ENCODE peak calls at places on chromosomes 3 and 15, in four cellular contexts. One of them, this sample, is unnamed.
A peak's percentile ranks its signal among the peaks of the same experiment; 100 is the strongest.

GRCh38 chr3:45499529-45499928 is 95.0 kb upstream of the LIMD1 start:
- DNase-seq in NT2/D1: no peak
- DNase-seq in fibroblast of lung: peak; percentile 48
- DNase-seq in neural progenitor cell: no peak
- DNase-seq in this sample: peak; percentile 85

GRCh38 chr3:33481018-33481621 is 40.9 kb upstream of the UBP1 start:
- DNase-seq in NT2/D1: no peak
- DNase-seq in fibroblast of lung: no peak
- DNase-seq in neural progenitor cell: no peak
- DNase-seq in this sample: no peak

GRCh38 chr3:37680393-37680792 is 181.3 kb upstream of the CTDSPL start:
- DNase-seq in NT2/D1: no peak
- DNase-seq in fibroblast of lung: peak; percentile 23
- DNase-seq in neural progenitor cell: no peak
- DNase-seq in this sample: no peak

GRCh38 chr15:51103330-51103729 is 8.6 kb upstream of the TNFAIP8L3 start:
- DNase-seq in NT2/D1: no peak
- DNase-seq in fibroblast of lung: peak; percentile 95
- DNase-seq in neural progenitor cell: no peak
- DNase-seq in this sample: no peak

GRCh38 chr3:190404715-190405114 is 16.8 kb downstream of the CLDN16 start:
- DNase-seq in NT2/D1: no peak
- DNase-seq in fibroblast of lung: peak; percentile 18
- DNase-seq in neural progenitor cell: no peak
- DNase-seq in this sample: no peak

GRCh38 chr3:190053919-190054672 is 66.6 kb downstream of the P3H2 start:
- DNase-seq in NT2/D1: no peak
- DNase-seq in fibroblast of lung: peak; percentile 85
- DNase-seq in neural progenitor cell: no peak
- DNase-seq in this sample: peak; percentile 65

GRCh38 chr3:142723665-142723967 is 218 bp upstream of the TRPC1 start:
- DNase-seq in NT2/D1: no peak
- DNase-seq in fibroblast of lung: no peak
- DNase-seq in neural progenitor cell: no peak
- DNase-seq in this sample: no peak

GRCh38 chr15:29825205-29825604 is 2.9 kb upstream of the TJP1 start:
- DNase-seq in NT2/D1: no peak
- DNase-seq in fibroblast of lung: peak; percentile 63
- DNase-seq in neural progenitor cell: no peak
- DNase-seq in this sample: no peak

GRCh38 chr15:85821545-85821944 is 26.8 kb upstream of the KLHL25 start:
- DNase-seq in NT2/D1: no peak
- DNase-seq in fibroblast of lung: no peak
- DNase-seq in neural progenitor cell: no peak
- DNase-seq in this sample: no peak

GRCh38 chr15:92449476-92449875 is 55.8 kb downstream of the ST8SIA2 start:
- DNase-seq in NT2/D1: no peak
- DNase-seq in fibroblast of lung: peak; percentile 84
- DNase-seq in neural progenitor cell: no peak
- DNase-seq in this sample: no peak

GRCh38 chr3:8984512-8984911 is 21.2 kb upstream of the RAD18 start:
- DNase-seq in NT2/D1: no peak
- DNase-seq in fibroblast of lung: no peak
- DNase-seq in neural progenitor cell: no peak
- DNase-seq in this sample: no peak

GRCh38 chr3:155619118-155619915 is 125.6 kb downstream of the PLCH1 start:
- DNase-seq in NT2/D1: peak; percentile 90
- DNase-seq in fibroblast of lung: no peak
- DNase-seq in neural progenitor cell: peak; percentile 79
- DNase-seq in this sample: no peak

GRCh38 chr3:158260392-158260791 is 150.5 kb downstream of the RSRC1 start:
- DNase-seq in NT2/D1: no peak
- DNase-seq in fibroblast of lung: peak; percentile 6
- DNase-seq in neural progenitor cell: no peak
- DNase-seq in this sample: no peak

GRCh38 chr15:30990451-30991300 is 752 bp downstream of the MTMR10 start:
- DNase-seq in NT2/D1: no peak
- DNase-seq in fibroblast of lung: peak; percentile 11
- DNase-seq in neural progenitor cell: peak; percentile 73
- DNase-seq in this sample: peak; percentile 74

GRCh38 chr3:62361824-62362223 is 11.5 kb downstream of the FEZF2 start:
- DNase-seq in NT2/D1: no peak
- DNase-seq in fibroblast of lung: no peak
- DNase-seq in neural progenitor cell: no peak
- DNase-seq in this sample: no peak

GRCh38 chr15:100734606-100735005 is 132.2 kb downstream of the ASB7 start:
- DNase-seq in NT2/D1: no peak
- DNase-seq in fibroblast of lung: no peak
- DNase-seq in neural progenitor cell: no peak
- DNase-seq in this sample: no peak

GRCh38 chr3:84066920-84067319 is 891.9 kb upstream of the CADM2 start:
- DNase-seq in NT2/D1: peak; percentile 60
- DNase-seq in fibroblast of lung: peak; percentile 32
- DNase-seq in neural progenitor cell: peak; percentile 55
- DNase-seq in this sample: no peak

GRCh38 chr15:36696191-36696590 is 116.8 kb downstream of the CDIN1 start:
- DNase-seq in NT2/D1: no peak
- DNase-seq in fibroblast of lung: no peak
- DNase-seq in neural progenitor cell: no peak
- DNase-seq in this sample: no peak

GRCh38 chr3:173465112-173465511 is 67.6 kb downstream of the NLGN1 start:
- DNase-seq in NT2/D1: peak; percentile 8
- DNase-seq in fibroblast of lung: peak; percentile 83
- DNase-seq in neural progenitor cell: peak; percentile 6
- DNase-seq in this sample: peak; percentile 55

GRCh38 chr3:174438501-174439156 is 420.5 kb upstream of the NAALADL2 start:
- DNase-seq in NT2/D1: no peak
- DNase-seq in fibroblast of lung: peak; percentile 24
- DNase-seq in neural progenitor cell: peak; percentile 30
- DNase-seq in this sample: peak; percentile 45

GRCh38 chr3:81955908-81956307 is 194.5 kb upstream of the GBE1 start:
- DNase-seq in NT2/D1: no peak
- DNase-seq in fibroblast of lung: no peak
- DNase-seq in neural progenitor cell: no peak
- DNase-seq in this sample: peak; percentile 8

GRCh38 chr3:147354621-147355020 is 51.7 kb downstream of the ZIC4 start:
- DNase-seq in NT2/D1: no peak
- DNase-seq in fibroblast of lung: no peak
- DNase-seq in neural progenitor cell: peak; percentile 93
- DNase-seq in this sample: no peak

GRCh38 chr3:53711387-53711786 is 134.8 kb downstream of the CHDH start:
- DNase-seq in NT2/D1: no peak
- DNase-seq in fibroblast of lung: no peak
- DNase-seq in neural progenitor cell: no peak
- DNase-seq in this sample: no peak

GRCh38 chr3:187210555-187211327 is 13.5 kb downstream of the RTP1 start:
- DNase-seq in NT2/D1: peak; percentile 35
- DNase-seq in fibroblast of lung: peak; percentile 92
- DNase-seq in neural progenitor cell: peak; percentile 58
- DNase-seq in this sample: peak; percentile 42

GRCh38 chr3:62665627-62666433 is 209.4 kb downstream of the CADPS start:
- DNase-seq in NT2/D1: peak; percentile 75
- DNase-seq in fibroblast of lung: peak; percentile 47
- DNase-seq in neural progenitor cell: peak; percentile 91
- DNase-seq in this sample: peak; percentile 83

GRCh38 chr15:101207867-101208288 is 44.0 kb downstream of the CHSY1 start:
- DNase-seq in NT2/D1: no peak
- DNase-seq in fibroblast of lung: peak; percentile 73
- DNase-seq in neural progenitor cell: no peak
- DNase-seq in this sample: no peak

GRCh38 chr15:100131321-100132224 is 210.2 kb downstream of the ADAMTS17 start:
- DNase-seq in NT2/D1: no peak
- DNase-seq in fibroblast of lung: peak; percentile 71
- DNase-seq in neural progenitor cell: peak; percentile 49
- DNase-seq in this sample: no peak

GRCh38 chr3:182979719-182980191 is 583 bp downstream of the DCUN1D1 start:
- DNase-seq in NT2/D1: no peak
- DNase-seq in fibroblast of lung: peak; percentile 19
- DNase-seq in neural progenitor cell: peak; percentile 74
- DNase-seq in this sample: peak; percentile 61

DNA sequence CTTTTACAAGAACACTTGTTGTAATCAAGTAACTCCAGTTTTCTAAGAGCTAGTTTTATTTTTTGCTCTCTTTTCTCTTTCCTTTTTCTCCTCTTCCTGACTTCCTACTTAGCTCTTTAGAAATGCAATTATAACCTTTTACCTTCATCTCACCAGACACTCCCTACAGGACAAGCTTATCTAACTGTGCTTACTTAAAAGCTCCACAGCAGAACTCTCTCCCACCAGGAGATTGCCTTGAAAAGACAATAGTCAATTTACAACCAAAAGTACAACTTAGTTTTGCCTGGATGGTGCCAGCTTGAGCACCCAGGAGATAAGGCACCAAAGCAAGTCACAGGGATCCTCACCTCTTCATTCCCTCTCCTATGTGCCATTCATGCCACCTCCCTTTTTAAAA is 573.8 kb upstream of the LMCD1 start:
- DNase-seq in NT2/D1: no peak
- DNase-seq in fibroblast of lung: no peak
- DNase-seq in neural progenitor cell: no peak
- DNase-seq in this sample: no peak
- H3K9me3 ChIP-seq in NT2/D1: no peaks in the 10 kb centered on the region
- H3K9me3 ChIP-seq in fibroblast of lung: no peaks in the 10 kb centered on the region
- H3K9me3 ChIP-seq in neural progenitor cell: no peaks in the 10 kb centered on the region
- H3K9me3 ChIP-seq in this sample: no peaks in the 10 kb centered on the region

GRCh38 chr3:31906182-31906581 is 74.9 kb downstream of the OSBPL10 start:
- DNase-seq in NT2/D1: no peak
- DNase-seq in fibroblast of lung: no peak
- DNase-seq in neural progenitor cell: no peak
- DNase-seq in this sample: no peak

GRCh38 chr3:31900583-31900982 is 80.5 kb downstream of the OSBPL10 start:
- DNase-seq in NT2/D1: no peak
- DNase-seq in fibroblast of lung: no peak
- DNase-seq in neural progenitor cell: no peak
- DNase-seq in this sample: peak; percentile 17

GRCh38 chr3:31909455-31909854 is 71.6 kb downstream of the OSBPL10 start:
- DNase-seq in NT2/D1: no peak
- DNase-seq in fibroblast of lung: no peak
- DNase-seq in neural progenitor cell: no peak
- DNase-seq in this sample: no peak

GRCh38 chr3:31908391-31909097 is 72.5 kb downstream of the OSBPL10 start:
- DNase-seq in NT2/D1: no peak
- DNase-seq in fibroblast of lung: peak; percentile 19
- DNase-seq in neural progenitor cell: no peak
- DNase-seq in this sample: no peak

GRCh38 chr3:31903686-31904431 is 77.2 kb downstream of the OSBPL10 start:
- DNase-seq in NT2/D1: no peak
- DNase-seq in fibroblast of lung: no peak
- DNase-seq in neural progenitor cell: no peak
- DNase-seq in this sample: no peak
- H3K4me1 ChIP-seq in NT2/D1: peaks cover 5% of the 10 kb centered on the region
- H3K4me1 ChIP-seq in fibroblast of lung: no peaks in the 10 kb centered on the region
- H3K4me1 ChIP-seq in neural progenitor cell: peaks cover 20% of the 10 kb centered on the region
- H3K4me1 ChIP-seq in this sample: peaks cover 8% of the 10 kb centered on the region

GRCh38 chr15:41128174-41128902 is 12.3 kb upstream of the INO80 start:
- DNase-seq in NT2/D1: no peak
- DNase-seq in fibroblast of lung: no peak
- DNase-seq in neural progenitor cell: no peak
- DNase-seq in this sample: no peak
- H3K9ac ChIP-seq in NT2/D1: no peak overlapping the region
- H3K9ac ChIP-seq in fibroblast of lung: no peak overlapping the region
- H3K9ac ChIP-seq in neural progenitor cell: no peak overlapping the region
- H3K9ac ChIP-seq in this sample: no peak overlapping the region

GRCh38 chr3:139679218-139679617 is 1.4 kb upstream of the NMNAT3 start:
- DNase-seq in NT2/D1: no peak
- DNase-seq in fibroblast of lung: no peak
- DNase-seq in neural progenitor cell: peak; percentile 16
- DNase-seq in this sample: no peak
- H3K9me3 ChIP-seq in NT2/D1: no peaks in the 10 kb centered on the region
- H3K9me3 ChIP-seq in fibroblast of lung: no peaks in the 10 kb centered on the region
- H3K9me3 ChIP-seq in neural progenitor cell: no peaks in the 10 kb centered on the region
- H3K9me3 ChIP-seq in this sample: peaks cover 3% of the 10 kb centered on the region

GRCh38 chr3:105783631-105784030 is 85.2 kb downstream of the CBLB start:
- DNase-seq in NT2/D1: no peak
- DNase-seq in fibroblast of lung: no peak
- DNase-seq in neural progenitor cell: no peak
- DNase-seq in this sample: no peak
- H3K4me1 ChIP-seq in NT2/D1: no peaks in the 10 kb centered on the region
- H3K4me1 ChIP-seq in fibroblast of lung: no peaks in the 10 kb centered on the region
- H3K4me1 ChIP-seq in neural progenitor cell: peaks cover 19% of the 10 kb centered on the region
- H3K4me1 ChIP-seq in this sample: peaks cover 49% of the 10 kb centered on the region

DNA sequence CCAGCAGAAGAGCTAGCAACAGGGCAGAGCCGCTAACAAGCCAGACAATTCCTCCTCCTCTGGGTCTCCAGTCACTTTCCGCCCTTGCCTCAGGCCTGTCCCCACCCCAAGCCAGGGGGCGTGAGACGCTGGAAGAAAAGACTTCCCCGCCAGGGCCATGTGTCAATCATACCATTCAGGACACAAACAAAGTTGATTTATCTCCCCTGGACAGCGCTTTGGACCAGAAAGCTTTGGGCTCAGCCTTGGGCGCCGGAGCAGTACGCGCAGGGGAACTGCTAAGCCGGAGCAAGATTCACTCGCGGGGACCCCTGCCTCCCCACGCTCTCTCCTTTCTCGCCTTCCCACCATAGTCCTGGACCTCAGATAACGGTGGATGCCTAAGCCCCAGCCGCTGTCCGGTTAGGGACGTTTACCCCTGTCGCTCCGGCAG is 479 bp downstream of the LRRC2 start:
- DNase-seq in NT2/D1: no peak
- DNase-seq in fibroblast of lung: peak; percentile 6
- DNase-seq in neural progenitor cell: peak; percentile 77
- DNase-seq in this sample: peak; percentile 39
- H3K9ac ChIP-seq in NT2/D1: peak overlapping the region; percentile 65
- H3K9ac ChIP-seq in fibroblast of lung: no peak overlapping the region
- H3K9ac ChIP-seq in neural progenitor cell: no peak overlapping the region
- H3K9ac ChIP-seq in this sample: peak overlapping the region; percentile 77

GRCh38 chr3:152849996-152850578 is 15.2 kb downstream of the P2RY1 start:
- DNase-seq in NT2/D1: no peak
- DNase-seq in fibroblast of lung: no peak
- DNase-seq in neural progenitor cell: no peak
- DNase-seq in this sample: no peak

GRCh38 chr3:152858170-152858800 is 23.4 kb downstream of the P2RY1 start:
- DNase-seq in NT2/D1: no peak
- DNase-seq in fibroblast of lung: no peak
- DNase-seq in neural progenitor cell: no peak
- DNase-seq in this sample: no peak

GRCh38 chr3:152857082-152857481 is 22.2 kb downstream of the P2RY1 start:
- DNase-seq in NT2/D1: no peak
- DNase-seq in fibroblast of lung: no peak
- DNase-seq in neural progenitor cell: no peak
- DNase-seq in this sample: no peak

GRCh38 chr3:152853196-152853595 is 18.3 kb downstream of the P2RY1 start:
- DNase-seq in NT2/D1: no peak
- DNase-seq in fibroblast of lung: peak; percentile 29
- DNase-seq in neural progenitor cell: no peak
- DNase-seq in this sample: no peak
- H3K9me3 ChIP-seq in NT2/D1: peaks cover 13% of the 10 kb centered on the region
- H3K9me3 ChIP-seq in fibroblast of lung: no peaks in the 10 kb centered on the region
- H3K9me3 ChIP-seq in neural progenitor cell: no peaks in the 10 kb centered on the region
- H3K9me3 ChIP-seq in this sample: no peaks in the 10 kb centered on the region

This sample was measured in adipocyte.